ENCODE peak calls at places on chromosomes 2 and 18, in eight cellular contexts. R is mammary epithelial cell; F is stomach; A is HCT116; Z is ovary; D is CD4-positive, CD25-positive, alpha-beta regulatory T cell; P is upper lobe of right lung; S is CD8-positive, alpha-beta memory T cell. T is an unnamed sample.
A peak's percentile ranks its signal among the peaks of the same experiment; 100 is the strongest.

GRCh38 chr2:18830962-18831361 is 241.6 kb upstream of the NT5C1B start:
- DNase-seq in R (no peak), F (no peak), A (no peak), Z (no peak), D (no peak), P (no peak), S (no peak), T (no peak)

GRCh38 chr18:63970803-63971191 is 916 bp downstream of the SERPINB8 start:
- DNase-seq in R (peak; percentile 79), F (no peak), A (no peak), Z (peak; percentile 49), D (no peak), P (peak; percentile 83), S (no peak), T (peak; percentile 31)

GRCh38 chr2:12412898-12413305 is 303.8 kb upstream of the TRIB2 start:
- DNase-seq in R (no peak), F (no peak), A (no peak), Z (no peak), D (no peak), P (no peak), S (no peak), T (no peak)

GRCh38 chr2:147863835-147864234 is 19.0 kb downstream of the ACVR2A start:
- DNase-seq in R (peak; percentile 11), F (no peak), A (no peak), Z (no peak), D (no peak), P (no peak), S (no peak), T (no peak)

GRCh38 chr2:230230087-230230486 is 4.6 kb downstream of the SP140 start:
- DNase-seq in R (peak; percentile 50), F (no peak), A (no peak), Z (no peak), D (no peak), P (no peak), S (no peak), T (peak; percentile 24)

GRCh38 chr2:85938456-85938855 is 49.7 kb upstream of the ST3GAL5 start:
- DNase-seq in R (no peak), F (no peak), A (no peak), Z (no peak), D (no peak), P (no peak), S (no peak), T (no peak)

GRCh38 chr2:71713581-71714580 is 260.5 kb downstream of the DYSF start:
- DNase-seq in R (no peak), F (no peak), A (no peak), Z (no peak), D (no peak), P (no peak), S (no peak), T (peak; percentile 89)

GRCh38 chr2:152411154-152411553 is 76.2 kb downstream of the FMNL2 start:
- DNase-seq in R (no peak), F (no peak), A (no peak), Z (no peak), D (no peak), P (no peak), S (no peak), T (no peak)

GRCh38 chr2:24182507-24182906 is 7.7 kb downstream of the FAM228A start:
- DNase-seq in R (no peak), F (no peak), A (no peak), Z (no peak), D (no peak), P (no peak), S (no peak), T (no peak)

GRCh38 chr2:149715894-149716293 is 128.3 kb upstream of the MMADHC start:
- DNase-seq in R (no peak), F (no peak), A (no peak), Z (no peak), D (no peak), P (no peak), S (no peak), T (no peak)

GRCh38 chr2:23669413-23670244 is 257.3 kb downstream of the ATAD2B start:
- DNase-seq in R (peak; percentile 67), F (peak; percentile 36), A (no peak), Z (peak; percentile 90), D (no peak), P (peak; percentile 80), S (no peak), T (no peak)

GRCh38 chr18:35625232-35625631 is 43.7 kb downstream of the GALNT1 start:
- DNase-seq in R (no peak), F (no peak), A (no peak), Z (no peak), D (no peak), P (no peak), S (no peak), T (no peak)
- H3K9me3 ChIP-seq in R (no peaks in the 10 kb centered on the region), F (peaks cover 4% of the 10 kb centered on the region), A (peaks cover 5% of the 10 kb centered on the region), Z (no peaks in the 10 kb centered on the region), D (no peaks in the 10 kb centered on the region), P (no peaks in the 10 kb centered on the region), S (no peaks in the 10 kb centered on the region), T (peaks cover 6% of the 10 kb centered on the region)

DNA sequence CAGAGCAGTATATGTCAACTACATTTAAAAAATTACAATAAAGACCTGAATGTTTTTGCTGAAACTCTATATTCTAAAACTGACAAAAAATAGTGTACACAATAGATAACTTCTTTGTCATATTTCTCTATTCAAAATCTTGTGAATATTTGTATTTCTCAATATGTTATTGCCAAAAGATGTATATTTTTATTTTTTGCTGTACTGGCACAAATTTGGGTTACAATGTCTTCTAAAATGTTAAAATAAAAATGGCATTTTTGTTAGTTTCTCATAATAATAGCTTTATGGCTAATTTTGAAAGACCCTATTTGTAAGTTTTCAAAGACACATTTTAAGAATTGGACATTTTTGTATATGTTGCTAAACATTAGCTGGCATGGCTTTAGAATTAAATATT is 630 bp upstream of the ARHGEF33 start:
- DNase-seq in R (no peak), F (no peak), A (no peak), Z (no peak), D (no peak), P (no peak), S (no peak), T (no peak)
- H3K4me3 ChIP-seq in R (no peak overlapping the region), F (no peak overlapping the region), A (no peak overlapping the region), Z (no peak overlapping the region), D (no peak overlapping the region), P (no peak overlapping the region), S (no peak overlapping the region), T (no peak overlapping the region)

GRCh38 chr2:201320257-201320656 is 36.9 kb downstream of the FLACC1 start:
- DNase-seq in R (no peak), F (no peak), A (no peak), Z (no peak), D (no peak), P (no peak), S (no peak), T (no peak)

GRCh38 chr2:201320701-201321100 is 36.4 kb downstream of the FLACC1 start:
- DNase-seq in R (no peak), F (no peak), A (no peak), Z (no peak), D (no peak), P (no peak), S (no peak), T (no peak)

GRCh38 chr2:201322772-201323171 is 34.4 kb downstream of the FLACC1 start:
- DNase-seq in R (no peak), F (no peak), A (no peak), Z (no peak), D (no peak), P (no peak), S (no peak), T (no peak)

GRCh38 chr2:201319511-201319910 is 37.6 kb downstream of the FLACC1 start:
- DNase-seq in R (no peak), F (no peak), A (no peak), Z (no peak), D (no peak), P (no peak), S (no peak), T (no peak)
- H3K9me3 ChIP-seq in R (no peaks in the 10 kb centered on the region), F (peaks cover 16% of the 10 kb centered on the region), A (no peaks in the 10 kb centered on the region), Z (no peaks in the 10 kb centered on the region), D (peaks cover 22% of the 10 kb centered on the region), P (no peaks in the 10 kb centered on the region), S (peaks cover 7% of the 10 kb centered on the region), T (peaks cover 11% of the 10 kb centered on the region)

GRCh38 chr2:127953849-127954248 is 68.1 kb upstream of the AMMECR1L start:
- DNase-seq in R (no peak), F (no peak), A (peak; percentile 3), Z (no peak), D (no peak), P (no peak), S (no peak), T (no peak)
- H3K4me3 ChIP-seq in R (no peak overlapping the region), F (no peak overlapping the region), A (no peak overlapping the region), Z (no peak overlapping the region), D (no peak overlapping the region), P (no peak overlapping the region), S (no peak overlapping the region), T (no peak overlapping the region)

GRCh38 chr2:135998842-135999241 is 13.4 kb upstream of the DARS1 start:
- DNase-seq in R (no peak), F (no peak), A (no peak), Z (no peak), D (no peak), P (no peak), S (no peak), T (no peak)

GRCh38 chr2:135993421-135993820 is 8.0 kb upstream of the DARS1 start:
- DNase-seq in R (no peak), F (no peak), A (no peak), Z (no peak), D (no peak), P (no peak), S (no peak), T (no peak)

GRCh38 chr2:135994281-135994680 is 8.9 kb upstream of the DARS1 start:
- DNase-seq in R (no peak), F (no peak), A (no peak), Z (no peak), D (no peak), P (no peak), S (no peak), T (no peak)

GRCh38 chr2:135997380-135997779 is 12.0 kb upstream of the DARS1 start:
- DNase-seq in R (no peak), F (no peak), A (no peak), Z (no peak), D (no peak), P (peak; percentile 79), S (no peak), T (no peak)

GRCh38 chr2:135996304-135996703 is 10.9 kb upstream of the DARS1 start:
- DNase-seq in R (no peak), F (no peak), A (no peak), Z (no peak), D (no peak), P (no peak), S (no peak), T (no peak)
- H3K9me3 ChIP-seq in R (no peaks in the 10 kb centered on the region), F (no peaks in the 10 kb centered on the region), A (no peaks in the 10 kb centered on the region), Z (no peaks in the 10 kb centered on the region), D (no peaks in the 10 kb centered on the region), P (no peaks in the 10 kb centered on the region), S (no peaks in the 10 kb centered on the region), T (no peaks in the 10 kb centered on the region)

DNA sequence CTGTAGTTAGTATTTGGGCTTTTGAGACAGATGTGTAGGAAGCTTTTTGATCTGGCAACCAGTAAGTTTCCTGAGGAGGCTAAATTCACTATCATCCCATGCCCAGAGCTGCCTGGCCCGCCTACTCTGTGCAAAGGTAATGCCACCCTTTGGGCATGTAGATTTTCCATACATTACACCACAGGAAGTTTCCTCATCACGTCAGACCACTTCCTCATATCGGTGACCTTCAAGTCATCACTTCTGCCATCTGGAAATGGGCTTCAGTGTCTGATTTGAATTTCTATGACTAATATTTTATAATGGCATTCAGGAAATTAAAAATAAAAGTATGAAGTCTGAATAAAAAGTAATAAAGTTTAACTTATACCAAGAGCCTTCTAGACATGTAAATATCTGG is 825.4 kb downstream of the DCDC2C start:
- DNase-seq in R (no peak), F (no peak), A (no peak), Z (no peak), D (no peak), P (no peak), S (no peak), T (no peak)
- H3K4me3 ChIP-seq in R (no peak overlapping the region), F (no peak overlapping the region), A (no peak overlapping the region), Z (no peak overlapping the region), D (no peak overlapping the region), P (no peak overlapping the region), S (no peak overlapping the region), T (no peak overlapping the region)

GRCh38 chr18:78352905-78353304 is 626.7 kb upstream of the SALL3 start:
- DNase-seq in R (no peak), F (no peak), A (no peak), Z (no peak), D (no peak), P (no peak), S (no peak), T (no peak)
- H3K9me3 ChIP-seq in R (peaks cover 22% of the 10 kb centered on the region), F (peaks cover under 1% of the 10 kb centered on the region), A (peaks cover 4% of the 10 kb centered on the region), Z (no peaks in the 10 kb centered on the region), D (no peaks in the 10 kb centered on the region), P (no peaks in the 10 kb centered on the region), S (no peaks in the 10 kb centered on the region), T (no peaks in the 10 kb centered on the region)